ENCODE peak calls at places on chromosomes 13 and 19, in ten cellular contexts. G is activated T-helper 1 cell treated with anti-CD3 and anti-CD28 coated beads, Interleukin-12 subunit alpha, Interleukin-12 subunit beta, Interleukin-2, Interleukin-4 antibody, amounts not matched to agents 30 ng/mL and 10 ng/mL and 1 ng/mL, durations not matched to agents 14 hours and 24 hours and 36 hours; Y is AG10803; O is RPMI8226; L is right atrium auricular region; V is iris pigment epithelial cell; Z is stimulated activated naive CD8-positive, alpha-beta T cell treated with anti-CD3 and anti-CD28 coated beads, Interleukin-15, amount 100 ng/mL, for 72 hours; R is EH; D is psoas muscle; F is colonic mucosa. C is an unnamed sample.

GRCh38 chr19:5147971-5148793 is 179.3 kb downstream of the KDM4B start:
- DNase-seq in Z (no peak), F (no peak), D (peak), G (no peak), R (no peak), Y (peak), L (no peak), O (no peak), V (no peak), C (no peak)

GRCh38 chr13:45943965-45944364 is 92.4 kb upstream of the SIAH3 start:
- DNase-seq in O (no peak), Z (no peak), V (peak), G (no peak), L (no peak), R (no peak), F (no peak), Y (no peak), D (no peak), C (no peak)

GRCh38 chr19:38551450-38551813 is 66.3 kb downstream of the MAP4K1 start:
- DNase-seq in Z (peak), D (no peak), V (no peak), Y (no peak), R (no peak), G (no peak), F (no peak), O (peak), L (no peak), C (no peak)

GRCh38 chr19:34184880-34185491 is 12.7 kb downstream of the LSM14A start:
- DNase-seq in Y (peak), Z (no peak), D (no peak), F (no peak), O (no peak), G (no peak), L (no peak), R (peak), V (no peak), C (no peak)

GRCh38 chr13:79128158-79128557 is 277.9 kb downstream of the RBM26 start:
- DNase-seq in F (no peak), G (no peak), V (peak), Y (peak), R (peak), O (no peak), L (no peak), D (no peak), Z (no peak), C (no peak)

GRCh38 chr19:13053761-13054604 is 48.7 kb downstream of the LYL1 start:
- DNase-seq in L (peak), V (peak), D (peak), R (peak), O (no peak), G (no peak), F (peak), Z (no peak), Y (peak), C (no peak)

GRCh38 chr19:46762245-46762890 is 16.1 kb upstream of the STRN4 start:
- DNase-seq in F (no peak), D (no peak), Z (no peak), G (no peak), O (no peak), R (no peak), Y (no peak), V (no peak), L (no peak), C (no peak)

GRCh38 chr19:44796701-44797115 is 12.2 kb upstream of the BCAM start:
- DNase-seq in D (peak), Z (no peak), G (no peak), R (peak), V (peak), Y (no peak), L (no peak), F (no peak), O (no peak), C (no peak)

GRCh38 chr13:109938255-109938936 is 152.0 kb upstream of the IRS2 start:
- DNase-seq in F (no peak), O (no peak), G (no peak), Y (peak), D (no peak), Z (no peak), R (peak), V (peak), L (no peak), C (no peak)

GRCh38 chr19:6048808-6049405 is 61.4 kb downstream of the RFX2 start:
- DNase-seq in L (peak), O (peak), D (peak), Y (peak), V (peak), F (peak), G (peak), Z (peak), R (peak), C (peak)

GRCh38 chr13:109955598-109955997 is 169.2 kb upstream of the IRS2 start:
- DNase-seq in V (peak), O (no peak), Y (peak), F (no peak), R (peak), L (no peak), Z (no peak), D (no peak), G (no peak), C (no peak)

GRCh38 chr13:99721606-99722384 is 220.5 kb downstream of the TM9SF2 start:
- DNase-seq in F (no peak), G (no peak), O (no peak), Y (no peak), V (peak), R (no peak), Z (no peak), L (no peak), D (no peak), C (no peak)

GRCh38 chr19:33268162-33268991 is 34.0 kb downstream of the CEBPA start:
- DNase-seq in O (no peak), F (no peak), L (no peak), Z (no peak), G (no peak), R (no peak), D (no peak), Y (no peak), V (no peak), C (no peak)

GRCh38 chr19:45878043-45878794 is 7.7 kb downstream of the IRF2BP1 start:
- DNase-seq in L (no peak), Z (no peak), O (no peak), D (no peak), F (peak), R (no peak), V (no peak), G (no peak), Y (no peak), C (no peak)

GRCh38 chr13:100459747-100460146 is 128.8 kb downstream of the GGACT start:
- DNase-seq in R (no peak), L (no peak), F (no peak), V (no peak), Z (no peak), D (no peak), G (no peak), Y (no peak), O (no peak), C (no peak)

GRCh38 chr19:55986487-55986886 is at the start of gene NLRP5:
- DNase-seq in O (peak), Y (no peak), F (no peak), R (no peak), G (no peak), D (no peak), L (no peak), Z (no peak), V (no peak), C (no peak)

GRCh38 chr19:54517483-54517882 is 14.9 kb downstream of the LAIR2 start:
- DNase-seq in O (peak), D (peak), L (no peak), Y (peak), Z (peak), R (peak), V (peak), G (peak), F (peak), C (no peak)

GRCh38 chr13:114140909-114141255 is 8.5 kb upstream of the RASA3 start:
- DNase-seq in D (no peak), L (no peak), O (peak), Y (no peak), R (no peak), Z (peak), G (peak), F (no peak), V (no peak), C (no peak)

GRCh38 chr19:45630463-45630862 is 8.7 kb downstream of the EML2 start:
- DNase-seq in V (peak), D (no peak), L (no peak), Y (peak), R (peak), O (peak), F (no peak), Z (no peak), G (no peak), C (no peak)

GRCh38 chr13:50682002-50682401 is 161.5 kb downstream of the DLEU7 start:
- DNase-seq in O (no peak), D (no peak), L (no peak), Z (no peak), F (no peak), Y (peak), G (no peak), R (no peak), V (no peak), C (no peak)

GRCh38 chr19:50639121-50640112 is at the start of gene SYT3:
- DNase-seq in O (peak), F (no peak), Y (peak), R (peak), Z (peak), G (no peak), D (no peak), L (no peak), V (peak), C (peak)

GRCh38 chr19:13071444-13072205 is 31.0 kb downstream of the LYL1 start:
- DNase-seq in R (no peak), L (no peak), D (no peak), G (no peak), Z (no peak), O (no peak), V (no peak), Y (no peak), F (no peak), C (no peak)

GRCh38 chr13:109862627-109863026 is 76.2 kb upstream of the IRS2 start:
- DNase-seq in F (no peak), O (no peak), R (peak), D (no peak), Y (no peak), G (no peak), V (peak), Z (no peak), L (no peak), C (no peak)

GRCh38 chr19:17109962-17110598 is 34.5 kb downstream of the MYO9B start:
- DNase-seq in F (peak), D (peak), Z (no peak), L (peak), R (no peak), G (peak), Y (no peak), V (no peak), O (no peak), C (no peak)

GRCh38 chr19:32945260-32945659 is 26.5 kb downstream of the CEP89 start:
- DNase-seq in Y (no peak), F (no peak), O (no peak), D (no peak), L (no peak), Z (no peak), V (no peak), R (no peak), G (no peak), C (no peak)

GRCh38 chr13:38223093-38223492 is 126.6 kb upstream of the UFM1 start:
- DNase-seq in F (no peak), V (peak), D (no peak), O (no peak), R (peak), L (no peak), G (no peak), Z (no peak), Y (peak), C (no peak)

GRCh38 chr19:35608250-35608649 is 4.3 kb upstream of the HAUS5 start:
- DNase-seq in F (no peak), O (no peak), L (no peak), G (no peak), R (peak), V (peak), Z (no peak), Y (no peak), D (no peak), C (no peak)

GRCh38 chr19:41355802-41356201 is 2.1 kb upstream of the TGFB1 start:
- DNase-seq in Z (no peak), D (no peak), O (no peak), Y (no peak), V (no peak), L (no peak), F (no peak), R (no peak), G (no peak), C (no peak)

C was measured in activated naive CD8-positive, alpha-beta T cell treated with anti-CD3 and anti-CD28 coated beads, Interleukin-2, amount 50 U/mL, for 16 hours.